ENCODE peak calls at places on chromosomes 6 and 20, in nine cellular contexts. K is WERI-Rb-1, A is body of pancreas, F is fibroblast of lung, Z is fibroblast of mammary gland, O is lower lobe of right lung, T is astrocyte of the spinal cord, L is uterus, H is fibroblast of the aortic adventitia. I is an unnamed sample.

GRCh38 chr6:97440590-97441176 is 157.7 kb upstream of the MMS22L start:
- DNase-seq in K (peak), A (peak), F (peak), Z (peak), O (no peak), T (peak), L (no peak), H (peak), I (peak)

GRCh38 chr20:1371235-1371782 is 21.5 kb downstream of the FKBP1A start:
- DNase-seq in K (no peak), A (no peak), F (peak), Z (peak), O (no peak), T (no peak), L (no peak), H (no peak), I (peak)

GRCh38 chr6:38436726-38437465 is 202.8 kb downstream of the BTBD9 start:
- DNase-seq in K (no peak), A (no peak), F (peak), Z (peak), O (no peak), T (peak), L (no peak), H (peak), I (peak)

GRCh38 chr20:63053430-63054102 is 46.8 kb upstream of the BHLHE23 start:
- DNase-seq in K (no peak), A (no peak), F (no peak), Z (no peak), O (peak), T (no peak), L (no peak), H (no peak), I (no peak)

GRCh38 chr20:44711237-44711636 is 3.9 kb upstream of the CCN5 start:
- DNase-seq in K (no peak), A (no peak), F (peak), Z (peak), O (no peak), T (no peak), L (no peak), H (no peak), I (no peak)

GRCh38 chr6:107704377-107705013 is 119.6 kb downstream of the SCML4 start:
- DNase-seq in K (no peak), A (no peak), F (peak), Z (peak), O (no peak), T (peak), L (peak), H (peak), I (peak)

GRCh38 chr6:97917369-97917768 is 634.4 kb upstream of the MMS22L start:
- DNase-seq in K (no peak), A (no peak), F (no peak), Z (no peak), O (no peak), T (no peak), L (no peak), H (no peak), I (no peak)

GRCh38 chr6:68364276-68364785 is 270.8 kb upstream of the ADGRB3 start:
- DNase-seq in K (no peak), A (no peak), F (no peak), Z (no peak), O (no peak), T (peak), L (no peak), H (no peak), I (no peak)

GRCh38 chr20:52490715-52491430 is 299.3 kb upstream of the ZFP64 start:
- DNase-seq in K (no peak), A (no peak), F (peak), Z (peak), O (no peak), T (peak), L (no peak), H (peak), I (peak)

GRCh38 chr6:22888147-22888831 is 318.9 kb downstream of the HDGFL1 start:
- DNase-seq in K (no peak), A (no peak), F (no peak), Z (no peak), O (no peak), T (no peak), L (no peak), H (no peak), I (peak)

GRCh38 chr6:111813247-111814162 is 59.7 kb downstream of the FYN start:
- DNase-seq in K (no peak), A (no peak), F (no peak), Z (peak), O (no peak), T (peak), L (no peak), H (peak), I (peak)

GRCh38 chr20:58854638-58855471 is 2.3 kb downstream of the GNAS start:
- DNase-seq in K (no peak), A (no peak), F (no peak), Z (no peak), O (no peak), T (no peak), L (no peak), H (no peak), I (no peak)
- TF ChIP-seq CTCF in K (no peak), A (no peak), F (no peak), Z (no peak), O (no peak), T (no peak), L (no peak), H (no peak), I (no peak)

DNA sequence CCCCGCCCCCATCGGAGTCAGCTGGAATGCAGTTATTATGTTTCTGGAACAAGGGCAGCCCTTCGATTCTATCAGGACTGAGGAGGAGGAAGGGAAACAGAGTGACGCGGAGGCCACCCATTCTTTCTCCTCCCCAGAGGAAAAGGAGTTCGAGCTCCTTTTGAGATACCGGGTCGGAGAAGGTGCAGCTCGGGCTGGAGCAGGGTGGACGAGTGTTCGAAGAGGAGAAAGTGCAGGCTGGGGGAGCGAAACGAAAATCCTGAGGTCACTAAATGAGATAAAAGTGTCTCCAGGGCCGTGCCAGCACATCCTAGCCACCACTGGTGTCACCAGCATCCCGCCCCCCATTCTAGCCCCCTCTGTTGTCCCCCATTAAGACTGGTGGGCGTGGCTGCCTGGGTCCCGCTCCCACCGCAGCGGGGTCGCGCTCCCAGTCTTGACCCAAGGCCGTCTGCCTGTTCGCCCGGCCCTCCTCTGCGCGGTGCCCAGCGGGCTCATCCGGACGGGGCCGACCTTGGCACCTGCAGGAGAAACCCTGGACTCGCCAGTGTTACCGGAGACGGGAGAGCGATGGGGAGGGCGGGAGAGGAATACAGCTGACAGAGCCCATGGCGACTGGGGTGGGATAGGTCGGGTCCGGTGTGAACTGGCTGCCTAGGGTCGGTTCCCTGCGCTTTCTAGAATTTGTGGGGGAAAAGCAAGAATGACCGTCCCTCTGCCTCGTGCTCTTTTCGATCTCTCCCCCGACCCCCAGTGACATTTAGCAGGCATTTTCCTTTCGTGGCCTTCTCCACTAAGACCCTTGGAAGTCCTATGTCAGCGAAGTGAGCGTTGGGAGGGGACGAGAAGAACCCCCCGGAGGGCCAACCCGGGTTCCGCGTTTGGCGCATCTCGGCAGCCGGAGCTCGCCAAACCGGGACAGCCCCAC is 16.2 kb downstream of the FOXA2 start:
- DNase-seq in K (no peak), A (peak), F (no peak), Z (no peak), O (peak), T (no peak), L (no peak), H (no peak), I (no peak)
- H3K4me3 ChIP-seq in K (no peak), A (peak), F (no peak), Z (no peak), O (peak), T (no peak), L (no peak), H (no peak), I (no peak)

GRCh38 chr6:149560736-149561135 is 5.4 kb upstream of the GINM1 start:
- DNase-seq in K (peak), A (peak), F (no peak), Z (no peak), O (no peak), T (no peak), L (no peak), H (no peak), I (no peak)
- TF ChIP-seq CTCF in K (peak), A (no peak), F (peak), Z (peak), O (peak), T (peak), L (no peak), H (peak), I (peak)

DNA sequence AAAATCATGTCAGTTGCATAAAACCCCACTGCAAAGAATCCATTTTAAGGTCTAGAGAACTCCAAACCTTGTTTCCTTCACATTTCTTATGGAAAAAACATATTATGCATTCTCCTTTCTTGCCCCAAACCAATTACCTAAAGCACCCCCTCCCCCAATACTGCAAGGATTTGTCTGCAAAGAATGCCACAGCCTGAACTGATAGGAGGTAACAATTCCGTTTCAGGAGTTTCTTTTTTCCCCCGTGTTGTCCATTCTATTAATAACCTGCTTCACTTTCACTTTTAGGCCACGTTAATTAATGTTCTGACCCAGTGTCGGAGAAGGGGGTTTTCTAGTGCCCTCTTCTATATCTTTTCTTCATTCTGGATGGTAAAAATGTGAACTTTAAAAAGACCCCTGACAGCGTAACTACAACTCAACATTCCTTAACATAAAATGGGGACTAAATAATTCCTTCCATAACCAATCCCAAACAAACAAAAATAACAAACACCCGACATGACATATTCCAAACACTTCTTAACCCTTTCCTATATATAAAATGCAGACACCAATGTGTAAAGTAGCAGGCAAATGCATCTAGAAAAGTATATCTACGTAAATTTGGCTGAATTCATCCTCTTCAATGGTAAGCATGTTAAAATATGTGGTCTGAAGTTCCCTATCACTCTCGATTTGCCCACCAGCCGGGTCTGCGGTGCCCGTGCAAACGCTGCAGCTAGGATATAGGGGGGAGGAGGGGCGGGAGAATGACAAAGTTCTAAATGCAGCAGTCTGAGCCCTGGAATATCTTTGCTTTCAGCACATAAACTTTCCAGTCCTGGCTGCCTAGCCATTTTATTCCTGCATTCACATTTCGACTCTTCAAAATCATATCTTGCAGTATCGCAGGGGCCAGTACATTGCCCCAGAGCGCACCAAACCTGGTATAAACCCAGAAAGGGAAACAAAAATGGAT is 978 bp downstream of the NRN1 start:
- DNase-seq in K (no peak), A (no peak), F (no peak), Z (peak), O (no peak), T (no peak), L (no peak), H (no peak), I (no peak)
- H3K4me3 ChIP-seq in K (peak), A (no peak), F (no peak), Z (peak), O (peak), T (peak), L (peak), H (no peak), I (no peak)

GRCh38 chr6:64012351-64013060 is 376.9 kb downstream of the PHF3 start:
- DNase-seq in K (peak), A (no peak), F (peak), Z (peak), O (no peak), T (peak), L (no peak), H (peak), I (peak)
- TF ChIP-seq CTCF in K (peak), A (no peak), F (peak), Z (peak), O (peak), T (peak), L (peak), H (peak), I (peak)

DNA sequence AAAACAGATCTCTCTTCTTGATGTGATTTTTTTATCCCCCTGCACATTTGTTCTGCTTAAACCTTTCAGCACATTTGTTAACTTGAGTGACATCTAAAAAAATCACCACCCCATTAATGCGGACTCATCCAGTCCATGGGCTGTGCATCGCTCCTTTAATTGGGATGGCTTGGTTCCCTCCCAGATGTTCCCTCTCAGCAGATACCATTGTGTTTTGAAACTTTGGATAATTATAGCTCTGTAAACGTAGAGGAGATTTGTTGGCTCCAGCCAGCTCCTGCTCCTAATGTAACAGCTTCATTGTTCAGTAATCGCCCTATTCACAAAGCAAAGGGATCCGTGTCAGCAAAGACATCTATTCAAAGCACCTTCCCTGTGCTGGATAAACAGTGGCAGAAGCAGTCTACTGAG is 323.8 kb downstream of the CD83 start:
- DNase-seq in K (no peak), A (no peak), F (peak), Z (peak), O (no peak), T (no peak), L (peak), H (peak), I (peak)
- H3K4me3 ChIP-seq in K (no peak), A (no peak), F (no peak), Z (no peak), O (no peak), T (no peak), L (no peak), H (no peak), I (no peak)

I was measured in fibroblast of villous mesenchyme.